ENCODE peak calls at places on chromosomes 3 and 15, in nine cellular contexts. One of them, this sample, is unnamed.

GRCh38 chr3:18891641-18892040 is 256.7 kb upstream of the KCNH8 start:
- DNase-seq in K562: no peak
- DNase-seq in HepG2: no peak
- DNase-seq in GM12878: no peak
- DNase-seq in upper lobe of left lung: no peak
- DNase-seq in suprapubic skin: no peak
- DNase-seq in transverse colon: no peak
- DNase-seq in sigmoid colon: no peak
- DNase-seq in esophagus muscularis mucosa: no peak
- DNase-seq in this sample: no peak

GRCh38 chr3:122890077-122890484 is 95.2 kb downstream of the SLC49A4 start:
- DNase-seq in HepG2: no peak
- DNase-seq in K562: no peak
- DNase-seq in sigmoid colon: peak
- DNase-seq in esophagus muscularis mucosa: no peak
- DNase-seq in suprapubic skin: no peak
- DNase-seq in transverse colon: peak
- DNase-seq in upper lobe of left lung: no peak
- DNase-seq in GM12878: peak
- DNase-seq in this sample: no peak

GRCh38 chr15:101347454-101347853 is 52.4 kb upstream of the SNRPA1 start:
- DNase-seq in sigmoid colon: no peak
- DNase-seq in HepG2: no peak
- DNase-seq in suprapubic skin: no peak
- DNase-seq in transverse colon: no peak
- DNase-seq in GM12878: no peak
- DNase-seq in upper lobe of left lung: no peak
- DNase-seq in esophagus muscularis mucosa: no peak
- DNase-seq in K562: no peak
- DNase-seq in this sample: no peak

GRCh38 chr3:195119461-195120198 is 151.3 kb downstream of the XXYLT1 start:
- DNase-seq in transverse colon: no peak
- DNase-seq in sigmoid colon: no peak
- DNase-seq in HepG2: peak
- DNase-seq in esophagus muscularis mucosa: no peak
- DNase-seq in GM12878: no peak
- DNase-seq in K562: no peak
- DNase-seq in suprapubic skin: no peak
- DNase-seq in upper lobe of left lung: no peak
- DNase-seq in this sample: no peak

GRCh38 chr15:70196314-70197291 is 98.9 kb upstream of the TLE3 start:
- DNase-seq in esophagus muscularis mucosa: no peak
- DNase-seq in suprapubic skin: no peak
- DNase-seq in sigmoid colon: peak
- DNase-seq in HepG2: peak
- DNase-seq in transverse colon: peak
- DNase-seq in K562: no peak
- DNase-seq in upper lobe of left lung: peak
- DNase-seq in GM12878: peak
- DNase-seq in this sample: peak

GRCh38 chr3:73475175-73475574 is 149.6 kb downstream of the PDZRN3 start:
- DNase-seq in K562: no peak
- DNase-seq in GM12878: no peak
- DNase-seq in esophagus muscularis mucosa: no peak
- DNase-seq in transverse colon: no peak
- DNase-seq in upper lobe of left lung: no peak
- DNase-seq in suprapubic skin: no peak
- DNase-seq in sigmoid colon: no peak
- DNase-seq in HepG2: no peak
- DNase-seq in this sample: no peak

GRCh38 chr3:14336414-14337285 is 65.8 kb upstream of the SLC6A6 start:
- DNase-seq in sigmoid colon: no peak
- DNase-seq in transverse colon: peak
- DNase-seq in K562: no peak
- DNase-seq in GM12878: no peak
- DNase-seq in esophagus muscularis mucosa: no peak
- DNase-seq in upper lobe of left lung: peak
- DNase-seq in HepG2: peak
- DNase-seq in suprapubic skin: no peak
- DNase-seq in this sample: peak

GRCh38 chr3:69309810-69310209 is 76.1 kb downstream of the FRMD4B start:
- DNase-seq in upper lobe of left lung: no peak
- DNase-seq in esophagus muscularis mucosa: no peak
- DNase-seq in HepG2: peak
- DNase-seq in GM12878: no peak
- DNase-seq in suprapubic skin: no peak
- DNase-seq in transverse colon: no peak
- DNase-seq in K562: no peak
- DNase-seq in sigmoid colon: no peak
- DNase-seq in this sample: no peak

GRCh38 chr3:12222765-12223485 is 64.2 kb upstream of the TIMP4 start:
- DNase-seq in transverse colon: no peak
- DNase-seq in suprapubic skin: no peak
- DNase-seq in GM12878: no peak
- DNase-seq in K562: no peak
- DNase-seq in sigmoid colon: no peak
- DNase-seq in esophagus muscularis mucosa: no peak
- DNase-seq in HepG2: peak
- DNase-seq in upper lobe of left lung: no peak
- DNase-seq in this sample: no peak

GRCh38 chr15:63890617-63891016 is 56.9 kb upstream of the HERC1 start:
- DNase-seq in suprapubic skin: no peak
- DNase-seq in esophagus muscularis mucosa: no peak
- DNase-seq in HepG2: no peak
- DNase-seq in GM12878: no peak
- DNase-seq in upper lobe of left lung: no peak
- DNase-seq in sigmoid colon: no peak
- DNase-seq in transverse colon: no peak
- DNase-seq in K562: no peak
- DNase-seq in this sample: no peak

DNA sequence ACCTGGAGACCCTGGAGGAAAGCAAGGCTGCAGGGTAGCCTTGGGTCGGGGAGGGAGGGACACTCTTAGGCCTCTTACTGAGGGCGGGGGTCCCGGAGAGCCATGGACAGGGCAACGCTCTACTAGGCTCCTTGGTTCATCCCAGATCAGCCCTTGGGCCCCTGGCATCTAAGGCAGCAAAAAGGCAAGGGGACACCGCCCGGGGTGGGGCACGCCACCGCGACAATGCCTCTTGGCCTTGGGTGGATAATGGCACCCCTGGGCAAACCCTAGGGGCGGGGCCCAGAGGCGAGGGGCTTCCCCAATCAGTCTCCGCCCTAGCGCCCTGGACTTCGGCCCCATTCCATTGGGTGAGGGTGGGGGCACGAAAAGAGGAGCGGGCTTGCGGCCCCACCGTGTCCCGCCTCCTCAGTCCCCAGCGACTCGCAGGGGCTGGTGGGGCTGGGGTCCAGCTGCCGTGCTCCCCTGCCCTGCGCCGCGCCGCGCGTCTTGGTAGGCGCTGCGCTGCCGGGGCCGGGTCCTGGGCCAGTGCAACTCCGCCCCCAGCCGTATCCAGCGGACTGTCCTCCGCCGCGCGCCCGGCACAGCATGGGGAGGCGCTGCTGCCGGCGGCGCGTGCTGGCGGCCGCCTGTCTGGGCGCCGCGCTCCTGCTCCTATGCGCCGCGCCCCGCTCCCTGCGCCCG is at the start of gene CHST13:
- DNase-seq in sigmoid colon: peak
- DNase-seq in GM12878: no peak
- DNase-seq in K562: peak
- DNase-seq in suprapubic skin: no peak
- DNase-seq in HepG2: peak
- DNase-seq in esophagus muscularis mucosa: no peak
- DNase-seq in transverse colon: peak
- DNase-seq in upper lobe of left lung: peak
- DNase-seq in this sample: peak
- TF ChIP-seq POLR2AphosphoS5 in sigmoid colon: no peak
- TF ChIP-seq POLR2AphosphoS5 in GM12878: no peak
- TF ChIP-seq POLR2AphosphoS5 in K562: no peak
- TF ChIP-seq POLR2AphosphoS5 in suprapubic skin: no peak
- TF ChIP-seq POLR2AphosphoS5 in HepG2: peak
- TF ChIP-seq POLR2AphosphoS5 in esophagus muscularis mucosa: no peak
- TF ChIP-seq POLR2AphosphoS5 in transverse colon: no peak
- TF ChIP-seq POLR2AphosphoS5 in upper lobe of left lung: no peak
- TF ChIP-seq POLR2AphosphoS5 in this sample: no peak

DNA sequence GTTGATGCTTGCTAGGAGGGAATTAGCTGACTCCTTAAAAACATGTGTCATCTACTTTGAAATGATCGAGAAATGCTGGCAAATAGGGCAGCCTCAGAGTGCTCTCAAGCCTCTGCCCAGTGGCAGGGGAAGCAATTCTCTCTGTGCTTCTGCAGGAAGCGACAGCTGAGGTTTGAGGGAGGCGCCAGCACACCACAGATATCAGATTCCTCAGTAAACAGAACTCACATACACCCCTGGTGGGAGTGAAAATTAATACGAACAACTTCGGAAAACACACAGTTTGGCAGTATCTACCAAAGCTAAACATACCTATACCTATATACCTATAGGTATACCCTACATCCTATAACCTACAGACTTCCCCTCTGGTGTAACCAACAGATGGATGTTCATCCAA is 61.3 kb downstream of the NSMCE3 start:
- DNase-seq in GM12878: no peak
- DNase-seq in K562: no peak
- DNase-seq in sigmoid colon: no peak
- DNase-seq in upper lobe of left lung: no peak
- DNase-seq in suprapubic skin: no peak
- DNase-seq in esophagus muscularis mucosa: peak
- DNase-seq in HepG2: no peak
- DNase-seq in transverse colon: no peak
- DNase-seq in this sample: no peak
- TF ChIP-seq CTCF in GM12878: no peak
- TF ChIP-seq CTCF in K562: peak
- TF ChIP-seq CTCF in sigmoid colon: no peak
- TF ChIP-seq CTCF in upper lobe of left lung: no peak
- TF ChIP-seq CTCF in suprapubic skin: no peak
- TF ChIP-seq CTCF in esophagus muscularis mucosa: no peak
- TF ChIP-seq CTCF in HepG2: no peak
- TF ChIP-seq CTCF in transverse colon: no peak
- TF ChIP-seq CTCF in this sample: no peak

GRCh38 chr15:26864664-26865191 is 2.1 kb upstream of the GABRA5 start:
- DNase-seq in sigmoid colon: no peak
- DNase-seq in GM12878: no peak
- DNase-seq in upper lobe of left lung: no peak
- DNase-seq in esophagus muscularis mucosa: peak
- DNase-seq in transverse colon: no peak
- DNase-seq in HepG2: no peak
- DNase-seq in K562: peak
- DNase-seq in suprapubic skin: no peak
- DNase-seq in this sample: peak
- TF ChIP-seq EP300 in sigmoid colon: no peak
- TF ChIP-seq EP300 in GM12878: no peak
- TF ChIP-seq EP300 in upper lobe of left lung: no peak
- TF ChIP-seq EP300 in esophagus muscularis mucosa: no peak
- TF ChIP-seq EP300 in transverse colon: no peak
- TF ChIP-seq EP300 in HepG2: no peak
- TF ChIP-seq EP300 in K562: no peak
- TF ChIP-seq EP300 in suprapubic skin: no peak
- TF ChIP-seq EP300 in this sample: no peak

GRCh38 chr15:90988249-90988648 is 6.1 kb downstream of the PRC1 start:
- DNase-seq in HepG2: no peak
- DNase-seq in suprapubic skin: no peak
- DNase-seq in GM12878: no peak
- DNase-seq in transverse colon: no peak
- DNase-seq in sigmoid colon: no peak
- DNase-seq in K562: no peak
- DNase-seq in upper lobe of left lung: no peak
- DNase-seq in esophagus muscularis mucosa: no peak
- DNase-seq in this sample: no peak

GRCh38 chr15:90987561-90988141 is 6.7 kb downstream of the PRC1 start:
- DNase-seq in K562: no peak
- DNase-seq in upper lobe of left lung: no peak
- DNase-seq in GM12878: no peak
- DNase-seq in transverse colon: no peak
- DNase-seq in suprapubic skin: no peak
- DNase-seq in esophagus muscularis mucosa: no peak
- DNase-seq in HepG2: no peak
- DNase-seq in sigmoid colon: no peak
- DNase-seq in this sample: no peak

GRCh38 chr15:90990446-90990845 is 3.9 kb downstream of the PRC1 start:
- DNase-seq in upper lobe of left lung: no peak
- DNase-seq in HepG2: no peak
- DNase-seq in transverse colon: no peak
- DNase-seq in sigmoid colon: no peak
- DNase-seq in suprapubic skin: no peak
- DNase-seq in esophagus muscularis mucosa: no peak
- DNase-seq in GM12878: no peak
- DNase-seq in K562: no peak
- DNase-seq in this sample: no peak

GRCh38 chr15:90989040-90989768 is 5.1 kb downstream of the PRC1 start:
- DNase-seq in upper lobe of left lung: no peak
- DNase-seq in esophagus muscularis mucosa: no peak
- DNase-seq in GM12878: no peak
- DNase-seq in HepG2: no peak
- DNase-seq in transverse colon: no peak
- DNase-seq in K562: no peak
- DNase-seq in sigmoid colon: no peak
- DNase-seq in suprapubic skin: no peak
- DNase-seq in this sample: no peak

GRCh38 chr15:90986790-90987507 is 7.4 kb downstream of the PRC1 start:
- DNase-seq in upper lobe of left lung: no peak
- DNase-seq in HepG2: no peak
- DNase-seq in sigmoid colon: no peak
- DNase-seq in suprapubic skin: no peak
- DNase-seq in transverse colon: peak
- DNase-seq in esophagus muscularis mucosa: no peak
- DNase-seq in GM12878: no peak
- DNase-seq in K562: no peak
- DNase-seq in this sample: no peak
- TF ChIP-seq POLR2AphosphoS5 in upper lobe of left lung: no peak
- TF ChIP-seq POLR2AphosphoS5 in HepG2: no peak
- TF ChIP-seq POLR2AphosphoS5 in sigmoid colon: no peak
- TF ChIP-seq POLR2AphosphoS5 in suprapubic skin: no peak
- TF ChIP-seq POLR2AphosphoS5 in transverse colon: no peak
- TF ChIP-seq POLR2AphosphoS5 in esophagus muscularis mucosa: no peak
- TF ChIP-seq POLR2AphosphoS5 in GM12878: no peak
- TF ChIP-seq POLR2AphosphoS5 in K562: no peak
- TF ChIP-seq POLR2AphosphoS5 in this sample: no peak